ENCODE peak calls at places on chromosomes 3 and 15, in ten cellular contexts. E is bronchial epithelial cell, S is RWPE1, H is cardiac fibroblast, X is neural crest cell, Y is H9, G is lower leg skin, F is Panc1, U is kidney, I is Caco-2. D is an unnamed sample.

GRCh38 chr3:56547486-56547885 is 9.5 kb upstream of the CCDC66 start:
- DNase-seq in E (peak), S (no peak), H (peak), X (no peak), Y (no peak), G (no peak), F (no peak), U (no peak), I (no peak), D (no peak)

GRCh38 chr3:23567917-23568316 is 237.8 kb upstream of the UBE2E1 start:
- DNase-seq in E (peak), S (peak), H (peak), X (no peak), Y (no peak), G (no peak), F (no peak), U (no peak), I (no peak), D (no peak)

GRCh38 chr15:73771380-73772095 is 18.4 kb upstream of the INSYN1 start:
- DNase-seq in E (no peak), S (no peak), H (no peak), X (no peak), Y (peak), G (no peak), F (no peak), U (no peak), I (no peak), D (no peak)

GRCh38 chr15:66835558-66835878 is 133.5 kb downstream of the SMAD6 start:
- DNase-seq in E (no peak), S (no peak), H (peak), X (no peak), Y (no peak), G (no peak), F (no peak), U (no peak), I (no peak), D (no peak)

GRCh38 chr3:39268554-39268910 is 11.3 kb downstream of the CX3CR1 start:
- DNase-seq in E (no peak), S (no peak), H (no peak), X (no peak), Y (peak), G (no peak), F (no peak), U (no peak), I (no peak), D (no peak)

GRCh38 chr15:70008697-70009285 is 88.9 kb downstream of the TLE3 start:
- DNase-seq in E (no peak), S (no peak), H (no peak), X (no peak), Y (no peak), G (no peak), F (no peak), U (no peak), I (no peak), D (no peak)

GRCh38 chr3:194476784-194477183 is 10.0 kb downstream of the ATP13A3 start:
- DNase-seq in E (no peak), S (no peak), H (no peak), X (no peak), Y (no peak), G (no peak), F (no peak), U (no peak), I (no peak), D (no peak)

GRCh38 chr3:165754219-165755007 is 82.8 kb downstream of the BCHE start:
- DNase-seq in E (peak), S (no peak), H (no peak), X (no peak), Y (no peak), G (no peak), F (no peak), U (no peak), I (no peak), D (no peak)

GRCh38 chr15:35540885-35541284 is 5.1 kb downstream of the DPH6 start:
- DNase-seq in E (peak), S (no peak), H (peak), X (no peak), Y (no peak), G (no peak), F (no peak), U (no peak), I (no peak), D (no peak)

GRCh38 chr3:52218953-52219650 is 6.3 kb downstream of the TLR9 start:
- DNase-seq in E (no peak), S (no peak), H (peak), X (no peak), Y (peak), G (no peak), F (no peak), U (no peak), I (peak), D (no peak)

GRCh38 chr15:72306211-72306785 is 13.7 kb downstream of the CELF6 start:
- DNase-seq in E (peak), S (peak), H (peak), X (peak), Y (peak), G (no peak), F (no peak), U (no peak), I (no peak), D (no peak)

GRCh38 chr15:49734831-49735508 is 114.1 kb downstream of the DTWD1 start:
- DNase-seq in E (no peak), S (no peak), H (no peak), X (no peak), Y (no peak), G (no peak), F (no peak), U (no peak), I (no peak), D (no peak)

GRCh38 chr3:133938770-133939495 is 43.3 kb upstream of the RAB6B start:
- DNase-seq in E (peak), S (peak), H (peak), X (no peak), Y (peak), G (peak), F (no peak), U (no peak), I (peak), D (no peak)

GRCh38 chr15:42373936-42374335 is 14.6 kb downstream of the CAPN3 start:
- DNase-seq in E (no peak), S (no peak), H (no peak), X (no peak), Y (no peak), G (no peak), F (no peak), U (no peak), I (no peak), D (no peak)

GRCh38 chr3:130700541-130700940 is 46.1 kb downstream of the PIK3R4 start:
- DNase-seq in E (no peak), S (no peak), H (peak), X (no peak), Y (no peak), G (no peak), F (no peak), U (no peak), I (no peak), D (no peak)

GRCh38 chr15:41727143-41727542 is 47.1 kb upstream of the MAPKBP1 start:
- DNase-seq in E (no peak), S (no peak), H (peak), X (no peak), Y (no peak), G (no peak), F (no peak), U (no peak), I (no peak), D (no peak)

GRCh38 chr15:89409993-89410767 is 75.6 kb upstream of the POLG start:
- DNase-seq in E (no peak), S (no peak), H (no peak), X (no peak), Y (no peak), G (no peak), F (no peak), U (no peak), I (no peak), D (no peak)

GRCh38 chr3:129985113-129985512 is 10.6 kb downstream of the TRH start:
- DNase-seq in E (no peak), S (no peak), H (no peak), X (no peak), Y (no peak), G (no peak), F (no peak), U (no peak), I (no peak), D (no peak)

GRCh38 chr15:80467311-80467714 is 63.1 kb downstream of the ARNT2 start:
- DNase-seq in E (no peak), S (no peak), H (peak), X (no peak), Y (no peak), G (no peak), F (no peak), U (no peak), I (no peak), D (no peak)

GRCh38 chr3:185225080-185225479 is 28.8 kb downstream of the EHHADH start:
- DNase-seq in E (no peak), S (no peak), H (no peak), X (no peak), Y (no peak), G (no peak), F (no peak), U (no peak), I (no peak), D (no peak)

GRCh38 chr15:34012461-34013028 is 26.5 kb downstream of the AVEN start:
- DNase-seq in E (no peak), S (no peak), H (peak), X (no peak), Y (no peak), G (no peak), F (no peak), U (no peak), I (no peak), D (no peak)

GRCh38 chr3:69695443-69695842 is 43.8 kb upstream of the MITF start:
- DNase-seq in E (peak), S (peak), H (no peak), X (no peak), Y (no peak), G (no peak), F (no peak), U (no peak), I (no peak), D (no peak)

GRCh38 chr3:32780735-32781210 is 37.0 kb upstream of the TRIM71 start:
- DNase-seq in E (peak), S (peak), H (peak), X (peak), Y (peak), G (no peak), F (no peak), U (peak), I (peak), D (peak)

GRCh38 chr15:101710806-101711205 is 13.5 kb downstream of the TARS3 start:
- DNase-seq in E (peak), S (peak), H (peak), X (no peak), Y (no peak), G (no peak), F (no peak), U (no peak), I (peak), D (no peak)

GRCh38 chr3:8555705-8556314 is 54.2 kb downstream of the LMCD1 start:
- DNase-seq in E (no peak), S (no peak), H (no peak), X (no peak), Y (no peak), G (no peak), F (no peak), U (no peak), I (no peak), D (no peak)

GRCh38 chr3:14353486-14353885 is 48.9 kb upstream of the SLC6A6 start:
- DNase-seq in E (no peak), S (no peak), H (no peak), X (no peak), Y (peak), G (no peak), F (no peak), U (no peak), I (no peak), D (no peak)

DNA sequence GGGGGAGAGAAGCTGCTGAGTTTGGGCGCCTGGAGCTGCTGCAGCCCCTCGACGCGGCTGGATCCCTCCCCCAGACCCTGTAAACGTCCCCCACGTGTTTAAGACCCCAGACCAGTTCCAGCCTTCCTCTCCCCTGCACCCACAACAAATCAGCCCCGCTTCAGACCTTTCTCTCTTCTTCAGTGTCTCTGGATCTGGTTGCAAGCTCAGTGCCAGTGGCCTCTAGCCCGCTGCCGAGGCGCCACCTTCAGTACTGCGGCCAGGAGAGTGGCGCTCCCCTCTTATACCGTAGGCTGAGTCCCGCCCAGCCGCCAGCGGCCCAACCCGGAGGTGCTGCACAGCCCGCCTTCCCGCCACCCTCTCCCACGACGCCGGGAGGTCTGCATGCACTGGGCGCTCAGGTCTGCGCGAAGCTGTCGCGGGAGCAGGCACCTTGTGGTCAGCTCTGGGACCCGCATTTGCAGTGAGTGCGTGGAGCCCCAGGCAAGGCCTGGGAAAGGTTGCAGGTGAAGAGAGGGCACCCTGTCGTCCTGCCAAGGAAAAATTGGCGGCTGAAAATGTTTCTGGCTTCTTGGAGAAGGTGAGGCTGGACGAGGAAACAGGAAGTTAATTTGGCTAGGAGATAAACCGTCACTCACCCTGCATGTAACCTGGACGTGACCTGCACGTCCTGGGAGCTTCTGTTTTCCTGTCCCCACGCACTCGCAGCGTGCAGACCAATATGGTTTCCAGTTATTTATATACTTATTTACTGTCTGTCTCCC is at the start of gene C2CD4B:
- DNase-seq in E (no peak), S (no peak), H (peak), X (peak), Y (peak), G (no peak), F (no peak), U (peak), I (peak), D (peak)
- TF ChIP-seq CTCF in E (peak), S (no peak), H (no peak), X (peak), Y (peak), G (no peak), F (no peak), U (peak), I (no peak), D (no peak)

DNA sequence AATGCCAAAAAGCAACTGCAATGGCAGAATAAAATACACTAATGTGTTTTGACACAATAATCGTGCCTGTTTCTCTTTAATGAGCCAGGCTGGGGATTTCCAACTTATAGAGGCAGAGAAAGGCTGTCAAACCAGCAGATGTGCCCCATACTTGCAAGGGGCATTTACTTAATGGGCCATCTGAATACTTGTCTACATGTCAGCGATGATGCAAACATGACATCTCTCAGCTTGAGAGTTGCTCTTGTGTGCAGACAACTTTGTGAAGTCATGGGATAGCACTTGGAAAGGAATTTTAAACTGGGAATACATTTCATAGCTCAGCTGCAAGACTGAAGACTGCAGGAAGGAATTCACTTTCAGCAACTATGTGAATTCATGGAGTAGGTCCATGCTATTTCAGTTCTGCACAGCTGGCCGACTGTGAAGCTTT is 127.4 kb upstream of the ADAMTS9 start:
- DNase-seq in E (no peak), S (no peak), H (peak), X (no peak), Y (no peak), G (no peak), F (no peak), U (no peak), I (no peak), D (no peak)
- TF ChIP-seq CTCF in E (no peak), S (no peak), H (no peak), X (no peak), Y (no peak), G (no peak), F (no peak), U (no peak), I (no peak), D (no peak)

GRCh38 chr3:170867552-170867951 is 2.4 kb downstream of the RPL22L1 start:
- DNase-seq in E (no peak), S (no peak), H (no peak), X (no peak), Y (no peak), G (no peak), F (no peak), U (no peak), I (no peak), D (no peak)

GRCh38 chr3:170869240-170869592 is 779 bp downstream of the RPL22L1 start:
- DNase-seq in E (peak), S (no peak), H (no peak), X (no peak), Y (no peak), G (no peak), F (no peak), U (no peak), I (no peak), D (no peak)

GRCh38 chr3:170868577-170869239 is 1.3 kb downstream of the RPL22L1 start:
- DNase-seq in E (no peak), S (no peak), H (no peak), X (no peak), Y (no peak), G (no peak), F (no peak), U (no peak), I (no peak), D (no peak)

GRCh38 chr3:170867143-170867542 is 2.9 kb downstream of the RPL22L1 start:
- DNase-seq in E (no peak), S (no peak), H (no peak), X (no peak), Y (no peak), G (no peak), F (no peak), U (no peak), I (no peak), D (no peak)

DNA sequence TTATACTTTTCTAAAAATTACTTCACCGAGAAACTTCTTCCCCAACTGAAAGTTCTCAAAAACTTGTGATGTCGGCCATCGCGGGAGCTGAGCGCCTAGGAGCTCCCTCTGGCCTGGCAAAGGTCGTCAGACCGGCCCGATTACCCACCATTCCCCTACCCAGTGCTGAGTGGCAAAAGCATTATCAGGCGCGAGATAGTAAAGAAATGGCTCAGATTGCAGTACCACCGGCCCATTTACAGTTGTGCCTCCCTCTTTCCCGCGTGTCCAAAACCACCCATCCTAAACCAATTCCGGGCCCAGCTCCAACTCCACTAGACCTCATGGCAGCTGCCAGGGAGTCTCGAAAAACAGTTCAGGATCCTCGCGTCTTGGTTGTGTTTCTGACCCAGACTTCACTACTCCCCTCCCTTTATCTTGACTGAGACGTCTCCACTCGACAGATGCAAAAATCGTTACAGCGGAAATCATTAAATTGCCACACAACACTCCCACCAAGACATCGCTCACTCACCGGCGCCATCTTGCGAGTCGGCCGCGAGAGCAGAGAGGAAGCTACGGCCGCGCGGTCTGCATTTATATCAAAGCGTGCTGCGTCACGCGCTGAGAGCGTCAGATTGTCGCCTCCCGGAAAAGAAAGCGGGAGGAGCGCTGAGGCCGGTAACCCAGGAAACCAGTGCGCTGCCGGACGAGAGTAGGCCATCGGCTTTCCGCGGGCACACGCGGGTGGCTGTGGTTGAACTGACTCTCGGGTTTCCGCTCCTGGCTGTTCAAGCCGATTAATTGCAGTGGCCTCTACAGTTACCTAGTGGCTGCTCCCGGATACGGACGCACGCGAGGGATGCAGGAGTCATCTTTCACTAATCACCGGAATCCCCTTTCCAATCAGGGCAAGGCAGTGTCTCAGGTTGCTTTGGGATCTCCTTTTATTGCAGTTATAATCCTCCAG is at the start of gene RPL22L1:
- DNase-seq in E (peak), S (peak), H (peak), X (peak), Y (peak), G (peak), F (peak), U (peak), I (peak), D (peak)
- TF ChIP-seq CTCF in E (peak), S (no peak), H (no peak), X (peak), Y (no peak), G (no peak), F (no peak), U (peak), I (peak), D (peak)

GRCh38 chr15:82173108-82173507 is 89.4 kb downstream of the EFL1 start:
- DNase-seq in E (no peak), S (no peak), H (no peak), X (no peak), Y (no peak), G (no peak), F (no peak), U (no peak), I (no peak), D (no peak)

GRCh38 chr15:82177291-82178010 is 85.1 kb downstream of the EFL1 start:
- DNase-seq in E (peak), S (no peak), H (peak), X (no peak), Y (no peak), G (no peak), F (no peak), U (no peak), I (no peak), D (no peak)

GRCh38 chr15:82178061-82178460 is 84.5 kb downstream of the EFL1 start:
- DNase-seq in E (peak), S (peak), H (peak), X (no peak), Y (no peak), G (no peak), F (no peak), U (no peak), I (peak), D (no peak)

GRCh38 chr15:82174471-82174870 is 88.1 kb downstream of the EFL1 start:
- DNase-seq in E (no peak), S (no peak), H (no peak), X (no peak), Y (no peak), G (no peak), F (no peak), U (no peak), I (no peak), D (no peak)

GRCh38 chr15:82176528-82176927 is 86.0 kb downstream of the EFL1 start:
- DNase-seq in E (peak), S (no peak), H (no peak), X (no peak), Y (no peak), G (no peak), F (no peak), U (no peak), I (no peak), D (no peak)
- TF ChIP-seq CTCF in E (no peak), S (no peak), H (peak), X (peak), Y (peak), G (no peak), F (no peak), U (no peak), I (no peak), D (no peak)

D was measured in progenitor cell of endocrine pancreas.